ENCODE peak calls at places on chromosomes 1 and 21, in five cellular contexts. H is brain microvascular endothelial cell; T is effector memory CD4-positive, alpha-beta T cell; M is fibroblast of lung; I is neural progenitor cell. L is an unnamed sample.

GRCh38 chr21:45420623-45421041 is 15.7 kb downstream of the COL18A1 start:
- DNase-seq in H (no peak), T (no peak), M (peak; percentile 40), I (no peak), L (no peak)

GRCh38 chr1:2496087-2496622 is 20.1 kb downstream of the PLCH2 start:
- DNase-seq in H (no peak), T (peak; percentile 6), M (no peak), I (no peak), L (no peak)

GRCh38 chr1:61419167-61419566 is 305.8 kb downstream of the TM2D1 start:
- DNase-seq in H (no peak), T (no peak), M (no peak), I (no peak), L (no peak)

GRCh38 chr1:110309768-110310167 is 29.4 kb upstream of the RBM15 start:
- DNase-seq in H (peak; percentile 67), T (no peak), M (peak; percentile 93), I (no peak), L (no peak)

GRCh38 chr1:223189903-223190724 is 47.1 kb upstream of the TLR5 start:
- DNase-seq in H (no peak), T (peak; percentile 4), M (peak; percentile 89), I (no peak), L (no peak)

GRCh38 chr1:107691542-107691941 is 273.4 kb downstream of the VAV3 start:
- DNase-seq in H (no peak), T (no peak), M (peak; percentile 28), I (no peak), L (no peak)

GRCh38 chr1:119010201-119010600 is 22.1 kb upstream of the TBX15 start:
- DNase-seq in H (peak; percentile 48), T (no peak), M (no peak), I (no peak), L (no peak)

GRCh38 chr1:11215018-11216005 is 26.2 kb downstream of the ANGPTL7 start:
- DNase-seq in H (no peak), T (no peak), M (no peak), I (no peak), L (no peak)

DNA sequence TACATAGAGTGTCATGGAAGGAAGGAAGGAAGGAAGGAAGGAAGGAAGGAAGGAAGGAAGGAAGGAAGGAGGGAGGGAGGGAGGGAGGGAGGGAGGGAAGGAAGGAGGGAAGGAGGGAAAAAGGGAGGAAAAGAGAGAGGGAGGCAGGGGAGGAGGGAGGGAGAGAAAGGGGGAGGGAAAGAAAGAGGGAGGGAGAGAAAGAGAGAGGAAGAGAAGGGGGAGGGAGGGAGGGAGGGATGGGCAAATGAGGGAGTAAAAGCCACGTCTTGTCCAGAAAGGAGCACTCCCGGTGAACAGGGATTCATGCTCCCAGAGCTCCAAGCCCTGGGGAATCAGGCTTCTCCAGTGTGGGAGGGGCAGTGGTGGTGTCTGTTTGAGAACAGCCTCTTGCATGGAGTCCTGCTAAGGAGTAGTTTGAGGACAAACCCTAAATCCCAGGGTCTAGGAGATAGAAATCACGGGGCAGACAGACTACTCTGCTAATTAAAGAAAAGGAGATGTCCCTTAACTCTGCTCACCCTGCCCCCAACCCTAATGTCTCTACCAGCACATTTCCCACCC is 71.6 kb downstream of the TAS1R2 start:
- DNase-seq in H (no peak), T (no peak), M (no peak), I (no peak), L (no peak)
- H3K27ac ChIP-seq in H (no peak overlapping the region), T (no peak overlapping the region), M (no peak overlapping the region), I (no peak overlapping the region), L (no peak overlapping the region)

DNA sequence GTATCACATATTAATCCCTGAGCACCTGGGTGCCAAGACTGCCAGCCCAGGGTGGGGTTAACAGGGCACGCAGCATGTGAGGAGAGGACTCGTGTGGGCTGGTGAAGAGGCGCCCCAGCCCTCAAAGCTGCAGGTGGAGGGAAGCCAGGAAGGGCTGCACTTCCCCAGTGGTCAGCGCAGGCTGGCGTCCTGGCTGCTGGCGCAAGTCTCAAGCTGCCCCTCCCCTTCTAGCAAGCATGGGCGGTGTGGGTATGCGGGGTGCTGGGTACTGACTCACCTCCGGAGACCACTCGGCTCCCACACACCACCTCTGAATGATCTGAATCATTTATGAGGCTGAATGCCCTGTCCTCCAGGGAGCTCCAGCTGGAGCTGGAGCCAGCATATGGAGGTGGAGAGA is 44.0 kb downstream of the EIF2D start:
- DNase-seq in H (no peak), T (no peak), M (peak; percentile 84), I (no peak), L (no peak)
- H3K27ac ChIP-seq in H (no peak overlapping the region), T (peak overlapping the region; percentile 70), M (no peak overlapping the region), I (no peak overlapping the region), L (no peak overlapping the region)

DNA sequence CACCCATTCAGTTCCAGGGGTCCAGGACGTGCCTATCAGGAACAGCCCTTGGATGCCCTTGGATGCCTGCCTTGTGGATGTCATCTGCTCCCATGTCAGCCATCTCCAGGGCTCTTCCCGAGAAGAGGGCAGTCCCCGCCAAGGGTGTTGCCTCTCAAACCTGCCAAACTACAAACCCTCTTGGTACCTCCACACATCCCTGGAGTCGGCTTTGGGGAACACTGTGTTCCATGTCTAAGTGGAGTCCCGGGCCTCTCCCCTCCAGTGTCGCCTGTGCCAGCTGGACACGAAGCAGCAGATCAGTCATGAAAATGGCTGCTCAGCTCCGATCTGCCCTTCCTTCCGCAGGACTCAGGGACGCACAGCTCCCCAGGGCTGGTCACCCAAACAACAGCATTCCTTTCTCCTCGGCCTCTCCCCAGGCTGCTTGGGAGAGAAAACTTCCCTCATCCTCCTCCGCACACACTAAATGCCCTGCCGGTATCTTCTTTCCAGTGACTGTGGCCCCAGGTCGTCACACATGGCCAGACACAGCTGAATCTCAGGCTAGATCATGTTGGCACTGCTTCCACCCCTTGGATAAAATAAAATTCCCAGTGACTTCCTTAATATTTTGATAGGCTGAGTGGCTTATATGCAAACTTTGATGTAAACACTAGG is 53.4 kb downstream of the GALNT2 start:
- DNase-seq in H (no peak), T (no peak), M (no peak), I (no peak), L (no peak)
- H3K27ac ChIP-seq in H (no peak overlapping the region), T (no peak overlapping the region), M (no peak overlapping the region), I (no peak overlapping the region), L (no peak overlapping the region)

GRCh38 chr21:42746240-42746592 is 92.8 kb downstream of the PDE9A start:
- DNase-seq in H (no peak), T (no peak), M (no peak), I (no peak), L (no peak)
- H3K27ac ChIP-seq in H (no peak overlapping the region), T (peak overlapping the region; percentile 57), M (no peak overlapping the region), I (no peak overlapping the region), L (peak overlapping the region; percentile 72)

GRCh38 chr1:111540928-111541327 is 37.5 kb upstream of the ADORA3 start:
- DNase-seq in H (no peak), T (no peak), M (no peak), I (no peak), L (no peak)

GRCh38 chr1:111538343-111539035 is 35.1 kb upstream of the ADORA3 start:
- DNase-seq in H (peak; percentile 46), T (no peak), M (peak; percentile 75), I (no peak), L (no peak)

DNA sequence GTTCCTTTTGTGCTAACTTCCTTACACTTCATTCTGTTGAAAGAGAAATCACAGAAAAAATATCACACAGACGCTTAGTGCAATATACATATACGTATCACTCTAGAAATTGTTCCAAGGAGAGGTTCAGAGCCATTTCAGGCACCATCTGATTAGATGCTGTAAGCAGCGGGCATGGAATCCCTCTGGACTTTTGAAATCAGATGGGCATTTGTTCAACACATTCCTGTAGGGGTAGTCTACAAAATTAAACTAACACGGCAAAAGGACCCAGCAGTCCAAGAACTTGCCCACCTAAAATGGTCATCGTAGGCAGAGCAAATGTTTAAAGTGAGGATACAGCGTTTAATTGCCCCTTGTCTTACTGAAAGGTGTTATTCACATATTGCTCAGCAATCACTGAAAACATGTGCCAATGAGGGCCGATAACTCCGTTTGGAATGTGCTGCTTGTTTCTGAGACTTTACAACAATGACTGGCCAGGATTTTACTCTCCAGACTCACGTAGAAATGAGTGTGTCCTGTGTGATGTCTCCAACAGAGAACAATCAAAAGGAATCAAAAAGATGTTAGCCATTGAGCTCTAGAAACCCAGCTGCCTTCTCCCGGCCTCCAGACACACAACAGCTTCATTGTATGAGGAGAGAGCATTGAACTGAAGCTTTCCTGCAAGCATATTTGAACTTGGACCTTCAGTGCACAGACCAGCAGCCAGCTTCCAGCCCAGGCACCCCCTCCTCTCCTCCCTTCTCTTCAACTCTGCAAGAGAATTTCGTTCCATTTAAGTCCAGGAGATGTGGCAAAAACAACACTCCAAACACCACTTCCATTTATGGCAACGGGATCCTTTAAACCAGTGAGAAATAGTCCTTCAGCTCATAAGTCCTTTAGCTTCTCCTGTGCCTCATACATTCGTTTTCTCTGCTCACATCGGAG is 32.1 kb upstream of the ADORA3 start:
- DNase-seq in H (no peak), T (no peak), M (peak; percentile 45), I (no peak), L (peak; percentile 26)
- H3K27ac ChIP-seq in H (no peak overlapping the region), T (no peak overlapping the region), M (no peak overlapping the region), I (no peak overlapping the region), L (peak overlapping the region; percentile 28)

GRCh38 chr1:172394167-172394751 is 26.2 kb upstream of the C1orf105 start:
- DNase-seq in H (no peak), T (peak; percentile 12), M (peak; percentile 15), I (no peak), L (no peak)
- H3K27ac ChIP-seq in H (no peak overlapping the region), T (peak overlapping the region; percentile 56), M (no peak overlapping the region), I (peak overlapping the region; percentile 13), L (peak overlapping the region; percentile 70)

GRCh38 chr1:154181944-154182341 is 10.0 kb downstream of the TPM3 start:
- DNase-seq in H (no peak), T (no peak), M (no peak), I (no peak), L (no peak)

GRCh38 chr1:154182342-154183044 is 9.4 kb downstream of the TPM3 start:
- DNase-seq in H (peak; percentile 68), T (peak; percentile 54), M (peak; percentile 87), I (peak; percentile 65), L (peak; percentile 46)

GRCh38 chr1:154178006-154178405 is 13.9 kb downstream of the TPM3 start:
- DNase-seq in H (no peak), T (no peak), M (peak; percentile 34), I (no peak), L (no peak)

GRCh38 chr1:154178856-154179811 is 12.8 kb downstream of the TPM3 start:
- DNase-seq in H (no peak), T (no peak), M (no peak), I (peak; percentile 13), L (no peak)

GRCh38 chr1:154179951-154180687 is 11.8 kb downstream of the TPM3 start:
- DNase-seq in H (no peak), T (no peak), M (no peak), I (peak; percentile 14), L (no peak)
- H3K27ac ChIP-seq in H (no peak overlapping the region), T (peak overlapping the region; percentile 58), M (no peak overlapping the region), I (peak overlapping the region; percentile 41), L (no peak overlapping the region)